ENCODE peak calls at places on chromosomes 12 and 14, in four cellular contexts. K is CD4-positive, alpha-beta memory T cell; N is A673; P is GM23248. Q is an unnamed sample.

GRCh38 chr14:51849095-51849494 is 11.3 kb upstream of the GNG2 start:
- DNase-seq in K (no peak), N (no peak), P (peak; percentile 76), Q (peak; percentile 29)

GRCh38 chr12:70508178-70508577 is 129.1 kb downstream of the PTPRB start:
- DNase-seq in K (no peak), N (no peak), P (no peak), Q (no peak)

GRCh38 chr12:50614167-50614762 is 109.5 kb downstream of the DIP2B start:
- DNase-seq in K (no peak), N (peak; percentile 85), P (peak; percentile 56), Q (no peak)

GRCh38 chr12:27081668-27082091 is 698 bp downstream of the C12orf71 start:
- DNase-seq in K (no peak), N (no peak), P (peak; percentile 62), Q (no peak)

GRCh38 chr12:121357331-121357730 is 5.1 kb upstream of the ANAPC5 start:
- DNase-seq in K (no peak), N (no peak), P (no peak), Q (no peak)

GRCh38 chr12:110583137-110584059 is at the start of gene PPTC7:
- DNase-seq in K (peak; percentile 91), N (peak; percentile 98), P (peak; percentile 99), Q (peak; percentile 94)

GRCh38 chr14:83163016-83163415 is 1629.4 kb upstream of the SEL1L start:
- DNase-seq in K (no peak), N (no peak), P (no peak), Q (no peak)

GRCh38 chr12:108832730-108833354 is 24.5 kb downstream of the SSH1 start:
- DNase-seq in K (no peak), N (no peak), P (peak; percentile 95), Q (no peak)

GRCh38 chr14:53218161-53218560 is 65.0 kb upstream of the DDHD1 start:
- DNase-seq in K (no peak), N (no peak), P (no peak), Q (no peak)

GRCh38 chr12:131607658-131608447 is 103.0 kb upstream of the SFSWAP start:
- DNase-seq in K (no peak), N (no peak), P (no peak), Q (no peak)

GRCh38 chr14:30214014-30214413 is 286.4 kb upstream of the PRKD1 start:
- DNase-seq in K (no peak), N (no peak), P (peak; percentile 73), Q (no peak)

DNA sequence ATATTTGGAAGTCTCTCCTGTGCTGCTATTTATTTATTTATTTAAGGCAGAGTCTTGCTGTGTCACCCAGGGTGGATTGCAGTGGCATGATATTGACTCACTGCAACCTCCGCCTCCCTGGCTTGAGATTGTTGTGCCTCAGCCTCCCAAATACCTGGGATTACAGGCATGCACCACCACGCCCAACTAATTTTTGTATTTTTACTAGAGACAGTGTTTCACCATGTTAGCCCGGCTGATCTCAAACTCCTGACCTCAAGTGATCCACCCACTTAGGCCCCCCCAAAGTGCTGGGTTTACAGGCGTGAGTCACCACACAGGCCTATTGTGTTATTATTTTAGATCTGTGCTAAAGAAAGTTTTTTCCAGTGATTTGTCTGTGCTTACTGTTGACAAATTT is 225.2 kb downstream of the CCER1 start:
- DNase-seq in K (no peak), N (no peak), P (peak; percentile 19), Q (no peak)
- H3K27ac ChIP-seq in K (no peak overlapping the region), N (no peak overlapping the region), P (no peak overlapping the region), Q (no peak overlapping the region)

GRCh38 chr14:98069712-98070133 is 1202.3 kb downstream of the BCL11B start:
- DNase-seq in K (no peak), N (peak; percentile 29), P (peak; percentile 0), Q (no peak)
- H3K27ac ChIP-seq in K (no peak overlapping the region), N (no peak overlapping the region), P (no peak overlapping the region), Q (no peak overlapping the region)

GRCh38 chr12:86143162-86143561 is 113.0 kb downstream of the MGAT4C start:
- DNase-seq in K (no peak), N (no peak), P (no peak), Q (no peak)

GRCh38 chr12:86134571-86134970 is 121.6 kb downstream of the MGAT4C start:
- DNase-seq in K (no peak), N (peak; percentile 70), P (peak; percentile 5), Q (no peak)

GRCh38 chr12:86139671-86140070 is 116.5 kb downstream of the MGAT4C start:
- DNase-seq in K (no peak), N (no peak), P (no peak), Q (no peak)

GRCh38 chr12:86138770-86139169 is 117.4 kb downstream of the MGAT4C start:
- DNase-seq in K (no peak), N (no peak), P (no peak), Q (no peak)

GRCh38 chr12:86137936-86138335 is 118.3 kb downstream of the MGAT4C start:
- DNase-seq in K (no peak), N (no peak), P (peak; percentile 11), Q (no peak)
- H3K27ac ChIP-seq in K (no peak overlapping the region), N (no peak overlapping the region), P (no peak overlapping the region), Q (no peak overlapping the region)

GRCh38 chr12:19826988-19827550 is 387.8 kb downstream of the AEBP2 start:
- DNase-seq in K (no peak), N (no peak), P (peak; percentile 36), Q (no peak)

GRCh38 chr12:19830461-19830860 is 391.2 kb downstream of the AEBP2 start:
- DNase-seq in K (no peak), N (no peak), P (no peak), Q (no peak)

GRCh38 chr12:19834596-19834995 is 395.3 kb downstream of the AEBP2 start:
- DNase-seq in K (no peak), N (no peak), P (no peak), Q (no peak)

GRCh38 chr12:19833775-19834501 is 394.6 kb downstream of the AEBP2 start:
- DNase-seq in K (no peak), N (peak; percentile 19), P (peak; percentile 52), Q (no peak)

DNA sequence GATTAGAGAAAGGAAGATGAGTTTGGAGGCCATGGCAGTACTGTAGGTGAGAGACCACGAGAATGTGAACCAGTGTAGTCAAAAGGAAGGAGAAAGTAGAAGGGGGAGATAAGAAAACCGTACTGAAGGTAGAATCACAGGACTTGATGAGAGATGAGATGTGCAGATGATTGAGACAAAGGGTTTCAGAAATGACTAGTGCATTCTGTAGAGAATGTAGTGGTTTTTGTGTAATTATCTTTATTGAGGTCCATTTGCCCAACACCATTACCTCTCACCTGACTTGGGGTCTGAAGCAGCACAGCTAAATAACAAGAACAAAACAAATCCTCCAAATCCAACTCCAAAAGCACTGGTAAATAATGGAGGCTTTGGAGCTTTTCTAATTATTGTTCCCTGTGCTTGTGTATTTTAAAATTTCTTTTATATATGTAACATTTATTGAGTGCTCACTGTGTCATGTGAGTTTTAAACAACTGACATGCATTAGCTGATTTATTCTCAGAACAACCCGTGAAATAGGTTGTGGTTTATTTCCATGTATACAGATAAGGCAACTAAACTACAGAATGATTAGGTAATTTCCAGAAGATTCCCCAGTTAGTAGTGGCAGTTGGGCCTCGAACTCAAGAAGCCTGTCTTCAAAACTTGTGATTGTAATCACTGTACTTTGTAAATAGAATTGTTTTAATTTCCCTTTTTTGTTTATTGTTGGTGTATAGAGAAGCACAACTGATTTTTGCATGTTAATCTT is 390.0 kb downstream of the AEBP2 start:
- DNase-seq in K (no peak), N (no peak), P (no peak), Q (no peak)
- H3K27ac ChIP-seq in K (no peak overlapping the region), N (no peak overlapping the region), P (no peak overlapping the region), Q (no peak overlapping the region)

DNA sequence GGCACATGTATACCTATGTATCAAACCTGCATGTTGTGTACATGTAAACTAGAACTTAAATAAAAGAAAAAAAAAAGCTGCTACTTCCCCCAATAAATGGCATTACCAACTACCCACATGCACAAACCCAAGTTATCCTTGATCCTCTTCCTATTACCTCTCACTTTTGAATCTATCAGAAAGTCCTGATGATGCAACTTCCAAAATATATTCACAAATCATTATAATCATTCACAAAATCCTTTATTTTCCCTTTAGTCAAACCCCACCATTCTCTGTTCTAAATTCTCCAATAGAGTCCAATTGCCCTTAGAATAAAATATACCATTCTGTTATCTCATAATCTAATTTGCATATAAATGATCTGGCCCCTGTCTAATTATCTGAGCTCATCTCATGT is 92.0 kb downstream of the PLEKHG7 start:
- DNase-seq in K (no peak), N (no peak), P (no peak), Q (no peak)
- H3K27ac ChIP-seq in K (no peak overlapping the region), N (no peak overlapping the region), P (no peak overlapping the region), Q (no peak overlapping the region)

GRCh38 chr12:57410534-57410933 is 20.3 kb downstream of the R3HDM2 start:
- DNase-seq in K (no peak), N (no peak), P (no peak), Q (no peak)

GRCh38 chr12:57418255-57418654 is 12.6 kb downstream of the R3HDM2 start:
- DNase-seq in K (no peak), N (no peak), P (no peak), Q (no peak)

GRCh38 chr12:57420482-57420881 is 10.4 kb downstream of the R3HDM2 start:
- DNase-seq in K (no peak), N (no peak), P (no peak), Q (no peak)

GRCh38 chr12:57419495-57419894 is 11.3 kb downstream of the R3HDM2 start:
- DNase-seq in K (no peak), N (no peak), P (no peak), Q (no peak)

GRCh38 chr12:57416039-57416996 is 14.5 kb downstream of the R3HDM2 start:
- DNase-seq in K (no peak), N (no peak), P (peak; percentile 65), Q (no peak)
- H3K27ac ChIP-seq in K (no peak overlapping the region), N (no peak overlapping the region), P (peak overlapping the region; percentile 9), Q (no peak overlapping the region)

GRCh38 chr12:1680804-1681492 is 9.9 kb upstream of the ADIPOR2 start:
- DNase-seq in K (no peak), N (no peak), P (no peak), Q (no peak)
- H3K27ac ChIP-seq in K (no peak overlapping the region), N (no peak overlapping the region), P (no peak overlapping the region), Q (no peak overlapping the region)

GRCh38 chr14:91017011-91017410 is 43.4 kb downstream of the RPS6KA5 start:
- DNase-seq in K (no peak), N (no peak), P (no peak), Q (no peak)
- H3K27ac ChIP-seq in K (no peak overlapping the region), N (no peak overlapping the region), P (no peak overlapping the region), Q (no peak overlapping the region)

DNA sequence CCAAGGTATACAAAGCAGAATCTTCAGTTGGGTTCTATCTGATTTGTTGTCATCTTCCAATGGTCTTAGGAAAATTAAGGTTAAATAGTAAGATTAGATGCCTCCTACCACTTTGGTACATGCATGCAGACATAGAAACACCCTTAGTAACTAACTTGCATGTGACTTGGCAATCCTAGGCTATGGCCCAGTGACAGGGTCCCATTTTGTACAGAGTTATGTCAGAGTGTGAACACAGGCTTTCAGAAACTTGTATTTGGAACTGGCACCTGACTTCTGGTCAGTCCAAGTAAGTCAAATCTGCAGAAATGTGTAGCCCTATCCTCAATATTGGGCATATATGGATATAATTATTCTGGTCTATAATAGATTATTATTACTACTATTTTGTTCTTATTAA is 53.1 kb downstream of the DAD1 start:
- DNase-seq in K (no peak), N (no peak), P (no peak), Q (no peak)
- H3K27ac ChIP-seq in K (peak overlapping the region; percentile 72), N (no peak overlapping the region), P (no peak overlapping the region), Q (no peak overlapping the region)